ENCODE peak calls at places on chromosomes 12 and 14, in seven cellular contexts. R, H, V, Y, F, X and W are unnamed samples.

GRCh38 chr12:96981053-96981452 is 74.0 kb downstream of the NEDD1 start:
- DNase-seq in R (no peak), H (no peak), V (no peak), Y (no peak), F (peak; percentile 56), X (peak; percentile 7), W (no peak)

GRCh38 chr14:81557137-81557536 is 23.5 kb upstream of the SEL1L start:
- DNase-seq in R (no peak), H (no peak), V (no peak), Y (no peak), F (no peak), X (no peak), W (no peak)

GRCh38 chr12:2276288-2276842 is 223.6 kb downstream of the CACNA1C start:
- DNase-seq in R (no peak), H (no peak), V (no peak), Y (no peak), F (no peak), X (no peak), W (no peak)

GRCh38 chr14:74619672-74620131 is 7.7 kb upstream of the LTBP2 start:
- DNase-seq in R (peak; percentile 95), H (peak; percentile 88), V (no peak), Y (no peak), F (no peak), X (peak; percentile 54), W (peak; percentile 68)

GRCh38 chr12:58067610-58068387 is 126.4 kb downstream of the ATP23 start:
- DNase-seq in R (no peak), H (no peak), V (no peak), Y (no peak), F (no peak), X (no peak), W (peak; percentile 57)

GRCh38 chr12:116931665-116932064 is 20.9 kb downstream of the FBXW8 start:
- DNase-seq in R (no peak), H (no peak), V (no peak), Y (no peak), F (no peak), X (no peak), W (no peak)

GRCh38 chr12:90211017-90211416 is 502.4 kb upstream of the ATP2B1 start:
- DNase-seq in R (no peak), H (no peak), V (no peak), Y (no peak), F (no peak), X (peak; percentile 7), W (no peak)

GRCh38 chr12:113805673-113806072 is 160.5 kb downstream of the RBM19 start:
- DNase-seq in R (no peak), H (no peak), V (no peak), Y (no peak), F (no peak), X (no peak), W (no peak)